ENCODE peak calls at places on chromosomes 4 and X, in four cellular contexts. O is AG09309; D is NCI-H146; H is stimulated activated CD4-positive, alpha-beta T cell treated with anti-CD3 and anti-CD28 coated beads, Interleukin-2, amount 100 ng/mL, for 48 hours. L is an unnamed sample.

GRCh38 chr4:77193046-77193445 is 36.0 kb downstream of the CCNG2 start:
- DNase-seq in O (no peak), D (no peak), H (no peak), L (no peak)

GRCh38 chr4:98996056-98996941 is 778 bp downstream of the METAP1 start:
- DNase-seq in O (no peak), D (peak), H (peak), L (peak)

GRCh38 chr4:48275247-48275646 is 5.6 kb upstream of the TEC start:
- DNase-seq in O (no peak), D (peak), H (no peak), L (peak)

GRCh38 chrX:39331062-39331704 is 529.9 kb downstream of the MID1IP1 start:
- DNase-seq in O (no peak), D (no peak), H (no peak), L (no peak)

GRCh38 chrX:109830704-109831206 is 97.7 kb upstream of the ACSL4 start:
- DNase-seq in O (peak), D (no peak), H (no peak), L (no peak)

GRCh38 chr4:69830529-69831269 is 29.2 kb downstream of the SULT1E1 start:
- DNase-seq in O (no peak), D (peak), H (no peak), L (peak)

GRCh38 chr4:176335421-176335820 is 15.7 kb downstream of the SPCS3 start:
- DNase-seq in O (no peak), D (no peak), H (no peak), L (no peak)

GRCh38 chr4:148717988-148718387 is 275.8 kb upstream of the NR3C2 start:
- DNase-seq in O (no peak), D (no peak), H (no peak), L (no peak)

GRCh38 chrX:15866141-15866540 is 11.5 kb upstream of the AP1S2 start:
- DNase-seq in O (no peak), D (no peak), H (no peak), L (no peak)

GRCh38 chr4:70505152-70505748 is 13.1 kb upstream of the AMTN start:
- DNase-seq in O (peak), D (peak), H (peak), L (peak)

GRCh38 chrX:132023896-132024386 is 839 bp downstream of the STK26 start:
- DNase-seq in O (no peak), D (no peak), H (peak), L (no peak)